ENCODE peak calls at places on chromosomes 6 and 20, in eight cellular contexts. T, M, R, S, C, L, G and Q are unnamed samples.
A peak's percentile ranks its signal among the peaks of the same experiment; 100 is the strongest.

GRCh38 chr6:139903411-139904157 is 529.1 kb upstream of the CITED2 start:
- DNase-seq in M (no peak), L (no peak), S (no peak), G (no peak), C (no peak), R (no peak), T (no peak), Q (no peak)

GRCh38 chr6:68226460-68226859 is 408.6 kb upstream of the ADGRB3 start:
- DNase-seq in L (no peak), C (no peak), M (no peak), R (no peak), T (no peak), G (peak; percentile 2), S (peak; percentile 14), Q (no peak)

GRCh38 chr6:14059791-14060436 is 57.7 kb upstream of the CD83 start:
- DNase-seq in S (no peak), G (no peak), M (no peak), T (no peak), L (no peak), C (peak; percentile 88), R (peak; percentile 64), Q (peak; percentile 25)

GRCh38 chr6:2468601-2468955 is 223.2 kb upstream of the GMDS start:
- DNase-seq in R (no peak), G (no peak), S (no peak), L (no peak), C (no peak), T (no peak), M (no peak), Q (no peak)

GRCh38 chr6:24982231-24982630 is 46.5 kb upstream of the RIPOR2 start:
- DNase-seq in C (no peak), L (no peak), G (no peak), T (no peak), S (no peak), M (no peak), R (no peak), Q (no peak)

GRCh38 chr20:8631271-8631670 is 437.6 kb upstream of the PLCB4 start:
- DNase-seq in S (no peak), G (no peak), C (no peak), T (no peak), R (no peak), M (no peak), L (no peak), Q (no peak)

GRCh38 chr20:38452880-38453624 is 17.9 kb upstream of the SNHG17 start:
- DNase-seq in C (no peak), S (no peak), R (peak; percentile 74), T (no peak), G (no peak), L (no peak), M (peak; percentile 53), Q (peak; percentile 32)

GRCh38 chr6:71279740-71280139 is 8.9 kb upstream of the OGFRL1 start:
- DNase-seq in C (no peak), R (no peak), M (no peak), G (no peak), S (no peak), L (no peak), T (no peak), Q (no peak)

GRCh38 chr20:37395921-37396519 is 50.1 kb downstream of the SRC start:
- DNase-seq in L (peak; percentile 88), M (no peak), T (no peak), R (peak; percentile 91), S (peak; percentile 98), C (peak; percentile 83), G (peak; percentile 48), Q (no peak)

GRCh38 chr6:45795678-45796077 is 220.0 kb downstream of the CLIC5 start:
- DNase-seq in S (no peak), R (no peak), G (no peak), C (no peak), L (no peak), T (no peak), M (no peak), Q (no peak)

GRCh38 chr6:138430361-138431145 is 26.5 kb downstream of the HEBP2 start:
- DNase-seq in R (peak; percentile 71), C (no peak), T (no peak), G (no peak), S (no peak), M (no peak), L (no peak), Q (no peak)

GRCh38 chr6:158868122-158868480 is 48.9 kb upstream of the EZR start:
- DNase-seq in L (no peak), M (no peak), T (no peak), S (no peak), R (no peak), G (no peak), C (no peak), Q (no peak)

GRCh38 chr6:133906050-133906449 is 17.1 kb downstream of the TCF21 start:
- DNase-seq in G (no peak), M (no peak), R (no peak), C (no peak), T (no peak), S (no peak), L (no peak), Q (no peak)

GRCh38 chr6:148144917-148145521 is 197.6 kb upstream of the SASH1 start:
- DNase-seq in G (peak; percentile 36), T (peak; percentile 12), L (peak; percentile 52), M (peak; percentile 35), S (peak; percentile 92), R (peak; percentile 88), C (peak; percentile 82), Q (peak; percentile 63)

GRCh38 chr6:151325075-151326050 is 66.0 kb downstream of the ZBTB2 start:
- DNase-seq in L (no peak), G (no peak), M (peak; percentile 75), T (peak; percentile 44), R (peak; percentile 88), S (no peak), C (peak; percentile 49), Q (peak; percentile 77)

GRCh38 chr6:108557494-108558371 is 3.0 kb upstream of the FOXO3 start:
- DNase-seq in T (no peak), M (peak; percentile 60), S (peak; percentile 95), G (no peak), L (peak; percentile 77), R (peak; percentile 93), C (peak; percentile 87), Q (peak; percentile 81)

GRCh38 chr6:20660534-20660933 is 126.3 kb downstream of the CDKAL1 start:
- DNase-seq in S (peak; percentile 56), C (no peak), L (no peak), T (no peak), R (no peak), M (no peak), G (no peak), Q (no peak)